ENCODE peak calls at places on chromosomes 1 and 21, in seven cellular contexts. F is GM12892, Q is tibial nerve, T is heart left ventricle, R is IMR-90, S is A549, D is suprapubic skin. O is an unnamed sample.

GRCh38 chr1:9078035-9078948 is 8.9 kb upstream of the SLC2A5 start:
- DNase-seq in Q (no peak), R (peak), S (peak), D (no peak), F (no peak), T (no peak), O (no peak)

GRCh38 chr1:66778266-66778665 is 22.8 kb downstream of the INSL5 start:
- DNase-seq in R (no peak), F (no peak), D (no peak), Q (no peak), T (no peak), S (no peak), O (no peak)

GRCh38 chr1:70024272-70024671 is 181.1 kb downstream of the LRRC40 start:
- DNase-seq in F (no peak), D (no peak), Q (no peak), R (no peak), T (no peak), S (no peak), O (no peak)

GRCh38 chr21:40618216-40618615 is 228.7 kb downstream of the DSCAM start:
- DNase-seq in T (no peak), F (no peak), S (no peak), Q (no peak), R (no peak), D (no peak), O (no peak)

GRCh38 chr1:70517444-70517843 is 106.4 kb downstream of the CTH start:
- DNase-seq in Q (no peak), F (no peak), S (no peak), R (no peak), T (no peak), D (no peak), O (no peak)

GRCh38 chr1:108560430-108561144 is 687 bp downstream of the EEIG2 start:
- DNase-seq in S (peak), T (peak), F (no peak), R (peak), D (peak), Q (peak), O (peak)

GRCh38 chr1:236023926-236024565 is 40.8 kb downstream of the NID1 start:
- DNase-seq in S (no peak), D (no peak), F (no peak), T (no peak), R (no peak), Q (no peak), O (no peak)

GRCh38 chr1:216758182-216758581 is 35.0 kb upstream of the ESRRG start:
- DNase-seq in T (no peak), Q (no peak), S (no peak), D (no peak), R (no peak), F (no peak), O (no peak)

GRCh38 chr1:10626781-10627410 is 152.1 kb downstream of the PEX14 start:
- DNase-seq in T (no peak), R (peak), S (no peak), Q (no peak), D (peak), F (no peak), O (no peak)

GRCh38 chr1:213051127-213051880 is at the start of gene RPS6KC1:
- DNase-seq in D (peak), F (peak), T (peak), R (peak), S (peak), Q (peak), O (peak)

GRCh38 chr1:185972096-185972875 is 238.1 kb downstream of the HMCN1 start:
- DNase-seq in R (peak), S (no peak), T (no peak), F (no peak), Q (no peak), D (no peak), O (no peak)

GRCh38 chr1:39933956-39934941 is 20.7 kb upstream of the MFSD2A start:
- DNase-seq in D (peak), Q (peak), R (peak), F (no peak), T (peak), S (peak), O (no peak)

GRCh38 chr21:39633770-39634181 is 21.0 kb downstream of the B3GALT5 start:
- DNase-seq in F (no peak), S (peak), T (no peak), D (no peak), R (peak), Q (no peak), O (no peak)

GRCh38 chr1:22749919-22750670 is 39.5 kb downstream of the EPHB2 start:
- DNase-seq in R (peak), F (no peak), D (no peak), S (peak), T (no peak), Q (peak), O (no peak)

GRCh38 chr1:27864264-27864895 is 8.0 kb upstream of the THEMIS2 start:
- DNase-seq in F (no peak), D (no peak), Q (no peak), S (no peak), R (no peak), T (no peak), O (no peak)

GRCh38 chr21:39669976-39670671 is 57.4 kb downstream of the B3GALT5 start:
- DNase-seq in S (no peak), T (no peak), R (no peak), Q (no peak), F (no peak), D (no peak), O (no peak)

GRCh38 chr1:234960722-234961467 is 167.7 kb downstream of the TOMM20 start:
- DNase-seq in S (peak), F (no peak), Q (no peak), R (peak), D (peak), T (no peak), O (peak)

GRCh38 chr1:170734412-170735175 is 70.7 kb downstream of the PRRX1 start:
- DNase-seq in D (no peak), F (no peak), R (peak), S (no peak), T (no peak), Q (no peak), O (no peak)

GRCh38 chr1:211551628-211552465 is 27.1 kb downstream of the SLC30A1 start:
- DNase-seq in Q (no peak), F (no peak), S (peak), T (no peak), R (peak), D (peak), O (peak)

GRCh38 chr1:98078586-98078985 is 157.8 kb upstream of the DPYD start:
- DNase-seq in Q (no peak), F (no peak), R (peak), S (no peak), D (no peak), T (no peak), O (no peak)

GRCh38 chr1:6795661-6796060 is 10.4 kb downstream of the CAMTA1 start:
- DNase-seq in F (no peak), S (peak), R (peak), T (no peak), Q (no peak), D (no peak), O (no peak)

GRCh38 chr1:229171934-229172333 is 99.0 kb upstream of the RAB4A start:
- DNase-seq in Q (no peak), T (no peak), F (no peak), S (no peak), R (no peak), D (no peak), O (no peak)

GRCh38 chr1:81775510-81775909 is 25.2 kb upstream of the ADGRL2 start:
- DNase-seq in S (no peak), T (no peak), F (no peak), D (no peak), R (no peak), Q (no peak), O (no peak)

GRCh38 chr21:33543505-33544129 is 779 bp downstream of the SON start:
- DNase-seq in Q (no peak), S (no peak), F (no peak), D (peak), T (peak), R (no peak), O (peak)

GRCh38 chr21:23578027-23578426 is 2029.3 kb downstream of the MRPL39 start:
- DNase-seq in R (no peak), S (no peak), D (no peak), Q (no peak), T (no peak), F (no peak), O (no peak)

GRCh38 chr21:34984356-34984755 is 64.7 kb downstream of the RUNX1 start:
- DNase-seq in R (no peak), F (no peak), Q (no peak), S (no peak), D (no peak), T (no peak), O (no peak)

GRCh38 chr1:27529638-27530018 is 39.7 kb upstream of the WASF2 start:
- DNase-seq in Q (no peak), F (no peak), D (no peak), R (no peak), T (no peak), S (no peak), O (no peak)

GRCh38 chr1:171188388-171189266 is 3.5 kb downstream of the FMO2 start:
- DNase-seq in Q (peak), F (peak), D (no peak), T (peak), R (peak), S (peak), O (peak)

GRCh38 chr1:53249706-53250105 is 11.4 kb upstream of the MAGOH start:
- DNase-seq in T (no peak), Q (no peak), R (no peak), D (no peak), F (no peak), S (no peak), O (no peak)

GRCh38 chr1:71737768-71738167 is 544.6 kb downstream of the NEGR1 start:
- DNase-seq in T (no peak), Q (no peak), S (no peak), R (no peak), D (no peak), F (no peak), O (no peak)

GRCh38 chr1:27527857-27528700 is 38.1 kb upstream of the WASF2 start:
- DNase-seq in S (no peak), R (no peak), F (peak), Q (no peak), D (no peak), T (no peak), O (peak)

GRCh38 chr1:47438321-47439150 is 692 bp downstream of the FOXD2 start:
- DNase-seq in Q (no peak), T (no peak), D (no peak), S (no peak), F (no peak), R (no peak), O (peak)

GRCh38 chr1:100352267-100353072 is at the start of gene CDC14A:
- DNase-seq in R (peak), Q (peak), D (peak), T (peak), S (peak), F (peak), O (peak)

GRCh38 chr1:172203902-172204301 is 216.6 kb upstream of the C1orf105 start:
- DNase-seq in R (no peak), D (no peak), S (no peak), F (no peak), T (no peak), Q (no peak), O (no peak)

GRCh38 chr1:153174624-153175023 is 23.9 kb upstream of the SPRR2G start:
- DNase-seq in Q (no peak), T (no peak), D (no peak), S (no peak), F (no peak), R (no peak), O (no peak)

GRCh38 chr1:9328201-9328600 is 35.5 kb downstream of the SPSB1 start:
- DNase-seq in F (no peak), Q (no peak), T (no peak), R (no peak), S (no peak), D (no peak), O (no peak)

GRCh38 chr1:156001682-156002171 is 19.0 kb downstream of the SSR2 start:
- DNase-seq in D (no peak), S (no peak), Q (no peak), R (no peak), F (no peak), T (no peak), O (no peak)

GRCh38 chr1:156006666-156007376 is 13.9 kb downstream of the SSR2 start:
- DNase-seq in R (no peak), Q (no peak), D (no peak), S (no peak), T (no peak), F (no peak), O (no peak)

GRCh38 chr1:156001021-156001681 is 19.6 kb downstream of the SSR2 start:
- DNase-seq in S (no peak), T (no peak), D (no peak), Q (no peak), R (no peak), F (no peak), O (no peak)

GRCh38 chr1:156002182-156002911 is 18.4 kb downstream of the SSR2 start:
- DNase-seq in T (no peak), S (peak), Q (no peak), D (no peak), F (no peak), R (no peak), O (no peak)

GRCh38 chr1:156004843-156005593 is 15.7 kb downstream of the SSR2 start:
- DNase-seq in D (no peak), R (no peak), F (no peak), S (no peak), Q (no peak), T (no peak), O (no peak)
- TF ChIP-seq POLR2A in D (no peak), R (no peak), F (no peak), S (no peak), Q (no peak), T (no peak), O (no peak)

GRCh38 chr1:78005755-78006154 is 1.0 kb downstream of the DNAJB4 start:
- DNase-seq in T (peak), Q (peak), F (no peak), R (peak), D (no peak), S (peak), O (peak)
- TF ChIP-seq POLR2A in T (no peak), Q (no peak), F (no peak), R (peak), D (no peak), S (no peak), O (no peak)

DNA sequence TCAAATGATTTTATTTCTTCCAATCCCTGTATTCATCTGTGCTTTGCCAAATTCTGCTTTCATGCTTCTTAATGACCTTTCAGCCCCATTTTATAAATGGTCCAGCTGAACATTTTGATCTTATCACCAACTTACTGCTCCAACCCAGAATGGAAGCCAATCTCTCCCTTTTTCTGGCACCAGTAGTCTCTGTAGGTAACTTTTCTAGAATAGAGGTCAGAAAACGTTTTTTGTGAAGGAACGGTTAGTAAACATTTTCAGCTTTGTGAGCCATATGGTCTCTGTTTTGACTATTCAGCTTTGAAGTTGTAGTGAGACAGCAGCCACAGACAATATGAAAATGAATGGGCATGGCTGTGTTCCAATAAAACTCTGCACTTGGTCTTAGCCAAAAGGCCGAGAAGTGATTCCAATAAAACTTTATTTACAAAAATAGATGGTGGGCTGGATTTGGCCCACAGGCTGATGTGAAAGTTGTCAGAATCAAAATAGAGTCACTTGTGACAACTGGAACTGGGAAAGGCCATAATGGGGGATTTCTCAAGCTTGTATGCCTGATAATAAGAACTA is 28.8 kb downstream of the MAP10 start:
- DNase-seq in R (no peak), Q (no peak), F (no peak), T (no peak), S (no peak), D (no peak), O (no peak)
- TF ChIP-seq POLR2A in R (no peak), Q (no peak), F (no peak), T (no peak), S (no peak), D (no peak), O (no peak)

GRCh38 chr1:24123611-24124010 is 11.7 kb upstream of the MYOM3 start:
- DNase-seq in F (no peak), D (no peak), R (no peak), Q (no peak), S (no peak), T (no peak), O (no peak)
- TF ChIP-seq POLR2A in F (no peak), D (no peak), R (no peak), Q (no peak), S (no peak), T (no peak), O (no peak)

DNA sequence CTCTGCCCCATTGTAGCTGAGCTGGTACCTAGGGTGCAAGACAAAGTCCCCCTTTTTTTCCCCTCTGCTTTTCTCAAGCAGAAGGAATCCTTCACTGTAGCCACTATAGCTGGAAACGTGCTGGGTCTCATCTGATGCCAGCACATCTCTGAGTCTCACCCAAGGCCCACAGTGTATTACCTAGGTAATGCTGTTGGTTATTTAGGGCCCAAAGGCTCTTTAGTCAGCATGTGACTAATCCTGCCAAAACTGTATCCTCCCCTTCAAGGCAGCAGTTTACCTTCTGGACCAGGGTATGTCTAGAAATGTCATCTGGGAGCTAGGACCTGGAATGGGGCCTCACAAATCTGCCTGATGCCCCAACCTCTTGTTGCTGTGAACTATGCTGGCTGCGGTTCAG is 423.4 kb downstream of the NUF2 start:
- DNase-seq in S (no peak), R (no peak), T (no peak), F (no peak), Q (no peak), D (no peak), O (no peak)
- TF ChIP-seq POLR2A in S (no peak), R (no peak), T (no peak), F (no peak), Q (no peak), D (no peak), O (no peak)

DNA sequence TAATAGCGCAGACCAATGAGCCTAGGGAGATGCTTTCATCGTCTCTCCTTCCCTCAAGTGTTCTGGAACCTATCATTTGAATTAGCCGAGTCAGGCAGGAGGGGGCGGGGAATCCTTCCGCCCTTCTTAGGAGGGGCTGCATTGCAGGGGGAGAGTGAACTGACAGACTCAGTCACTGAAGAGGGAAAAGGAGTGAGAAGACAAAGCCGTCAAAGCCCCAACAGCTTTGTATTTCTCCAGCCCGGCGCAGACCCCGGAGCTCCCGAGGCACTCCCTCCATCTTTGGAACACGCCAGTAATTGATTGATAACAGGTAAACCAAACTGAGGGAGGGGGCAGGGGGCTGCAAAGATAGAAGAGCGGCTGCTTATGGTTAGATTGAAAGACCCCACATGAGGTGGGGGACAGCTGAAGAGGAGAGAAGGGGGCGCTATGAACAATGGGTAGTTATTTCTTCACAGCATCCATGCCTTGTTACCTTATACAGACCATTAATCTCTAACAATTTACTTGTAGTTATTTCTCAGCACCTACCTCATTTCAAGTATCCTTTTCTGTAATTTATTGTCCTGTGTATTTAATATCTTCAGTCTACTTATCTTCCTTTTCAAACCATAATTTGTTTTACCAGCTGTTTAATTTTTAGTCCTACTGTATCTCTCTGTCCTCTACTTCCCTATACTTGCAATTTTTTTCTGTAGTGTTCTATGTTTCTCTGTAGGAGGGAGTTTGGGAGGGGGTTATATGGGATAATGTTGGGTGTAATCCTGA is at the start of gene MLLT11:
- DNase-seq in S (peak), F (no peak), D (no peak), Q (peak), T (peak), R (peak), O (peak)
- TF ChIP-seq POLR2A in S (peak), F (no peak), D (no peak), Q (no peak), T (no peak), R (peak), O (no peak)